ENCODE peak calls at places on chromosomes 11 and 22, in four cellular contexts. W is HCT116; R is M059J; E is stimulated activated CD8-positive, alpha-beta memory T cell treated with anti-CD3 and anti-CD28 coated beads, Interleukin-12 subunit alpha, Interleukin-12 subunit beta, amount 100 ng/mL, for 4 hours. N is an unnamed sample.

GRCh38 chr22:48251629-48252028 is 1489.2 kb downstream of the TBC1D22A start:
- DNase-seq in W (no peak), R (no peak), E (no peak), N (no peak)

GRCh38 chr22:19962246-19962908 is 20.8 kb upstream of the TXNRD2 start:
- DNase-seq in W (peak; percentile 79), R (peak; percentile 61), E (peak; percentile 24), N (peak; percentile 90)

GRCh38 chr22:39110631-39111561 is 13.9 kb downstream of the APOBEC3H start:
- DNase-seq in W (no peak), R (no peak), E (no peak), N (peak; percentile 93)

GRCh38 chr11:117921456-117921855 is 7.7 kb downstream of the TMPRSS13 start:
- DNase-seq in W (no peak), R (no peak), E (no peak), N (no peak)

GRCh38 chr22:22460635-22461034 is 47.9 kb downstream of the ZNF280B start:
- DNase-seq in W (peak; percentile 7), R (no peak), E (no peak), N (peak; percentile 46)

GRCh38 chr11:112697779-112698178 is 263.4 kb upstream of the NCAM1 start:
- DNase-seq in W (no peak), R (no peak), E (no peak), N (no peak)

GRCh38 chr11:37504925-37505324 is 906.9 kb upstream of the RAG2 start:
- DNase-seq in W (no peak), R (peak; percentile 82), E (no peak), N (no peak)

GRCh38 chr11:94623120-94623735 is 56.1 kb downstream of the PIWIL4 start:
- DNase-seq in W (peak; percentile 88), R (peak; percentile 80), E (no peak), N (peak; percentile 63)

GRCh38 chr22:25843660-25844275 is 101.8 kb downstream of the MYO18B start:
- DNase-seq in W (no peak), R (no peak), E (no peak), N (no peak)

GRCh38 chr22:34812631-34813030 is 253.3 kb upstream of the ISX start:
- DNase-seq in W (no peak), R (peak; percentile 91), E (no peak), N (no peak)

GRCh38 chr11:22730319-22730718 is 63.9 kb downstream of the GAS2 start:
- DNase-seq in W (no peak), R (peak; percentile 18), E (no peak), N (peak; percentile 2)

GRCh38 chr11:120121914-120122473 is 15.9 kb downstream of the TRIM29 start:
- DNase-seq in W (no peak), R (peak; percentile 58), E (no peak), N (no peak)